ENCODE peak calls at places on chromosomes 4 and X, in four cellular contexts. W is fibroblast of pulmonary artery, R is astrocyte of the cerebellum, B is heart left ventricle. Z is an unnamed sample.

GRCh38 chr4:142743071-142743825 is 102.9 kb downstream of the INPP4B start:
- DNase-seq in W (peak), R (no peak), B (no peak), Z (peak)

GRCh38 chr4:153465583-153465921 is 608 bp upstream of the TMEM131L start:
- DNase-seq in W (peak), R (no peak), B (peak), Z (peak)

GRCh38 chr4:86011117-86011516 is 348.7 kb downstream of the MAPK10 start:
- DNase-seq in W (peak), R (peak), B (no peak), Z (peak)

GRCh38 chrX:8988456-8988855 is 45.5 kb downstream of the FAM9B start:
- DNase-seq in W (peak), R (no peak), B (no peak), Z (peak)

GRCh38 chrX:11953615-11954014 is 184.7 kb upstream of the FRMPD4 start:
- DNase-seq in W (peak), R (peak), B (no peak), Z (peak)

GRCh38 chr4:64230709-64231310 is 178.4 kb downstream of the TECRL start:
- DNase-seq in W (peak), R (no peak), B (no peak), Z (peak)

GRCh38 chr4:40395908-40396806 is 61.0 kb downstream of the CHRNA9 start:
- DNase-seq in W (peak), R (peak), B (no peak), Z (no peak)

GRCh38 chr4:148315049-148315448 is 127.2 kb downstream of the NR3C2 start:
- DNase-seq in W (peak), R (peak), B (no peak), Z (peak)

GRCh38 chrX:68292471-68292870 is 140.8 kb downstream of the OPHN1 start:
- DNase-seq in W (no peak), R (no peak), B (no peak), Z (no peak)

GRCh38 chrX:40661489-40661888 is 14.1 kb upstream of the CXorf38 start:
- DNase-seq in W (no peak), R (no peak), B (no peak), Z (no peak)

GRCh38 chrX:24334473-24334872 is 20.6 kb upstream of the SUPT20HL2 start:
- DNase-seq in W (no peak), R (no peak), B (no peak), Z (no peak)

GRCh38 chr4:74166823-74167222 is 8.9 kb downstream of the MTHFD2L start:
- DNase-seq in W (no peak), R (no peak), B (no peak), Z (no peak)

GRCh38 chrX:111492085-111492484 is 19.4 kb upstream of the SERTM2 start:
- DNase-seq in W (no peak), R (no peak), B (no peak), Z (no peak)

GRCh38 chr4:128061566-128062536 is 739 bp downstream of the LARP1B start:
- DNase-seq in W (peak), R (no peak), B (peak), Z (peak)

DNA sequence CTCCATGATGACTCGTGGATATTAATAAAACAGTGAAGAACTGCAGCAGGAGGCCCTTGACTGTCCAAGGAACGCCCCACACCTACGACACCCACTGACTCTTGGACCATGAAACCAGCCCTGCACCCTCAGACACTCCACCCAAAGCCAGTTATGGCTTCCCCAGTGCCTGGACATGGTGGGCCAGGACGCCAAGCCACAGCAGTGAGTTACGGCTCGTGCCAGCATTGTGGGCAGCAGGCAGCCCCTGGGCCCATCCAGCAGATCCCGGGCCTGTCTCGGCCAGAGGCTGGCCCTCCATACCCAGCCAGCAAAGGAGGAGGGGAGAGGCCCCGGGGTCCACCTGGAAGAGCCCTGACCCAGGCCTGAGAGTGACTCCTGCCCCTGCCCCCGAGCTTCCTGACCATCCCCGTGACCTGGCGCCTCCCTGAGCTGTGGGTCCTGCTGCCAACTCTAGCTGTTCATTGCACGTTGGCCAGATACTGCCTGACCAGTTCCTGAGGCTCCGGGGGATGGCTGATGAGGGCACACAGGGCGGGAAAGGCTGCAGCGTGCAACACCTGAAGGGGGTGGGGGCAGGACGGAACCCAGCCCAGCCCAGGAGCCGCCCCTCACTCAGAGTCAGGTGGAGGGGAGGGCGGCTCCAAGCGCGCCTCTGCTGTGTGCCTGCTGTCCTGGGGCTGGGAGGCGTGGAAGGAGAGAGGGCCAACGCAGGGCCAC is 816 bp downstream of the SLC49A3 start:
- DNase-seq in W (no peak), R (no peak), B (peak), Z (no peak)
- H3K4me3 ChIP-seq in W (peak), R (no peak), B (peak), Z (peak)

GRCh38 chr4:100269446-100269845 is 79.2 kb upstream of the DDIT4L start:
- DNase-seq in W (no peak), R (no peak), B (no peak), Z (no peak)
- TF ChIP-seq CTCF in W (no peak), R (no peak), B (no peak), Z (no peak)

GRCh38 chrX:15739886-15740285 is 1.8 kb downstream of the CA5B start:
- DNase-seq in W (peak), R (no peak), B (no peak), Z (no peak)
- H3K4me3 ChIP-seq in W (no peak), R (no peak), B (no peak), Z (no peak)

GRCh38 chr4:140368686-140369085 is 4.8 kb upstream of the SCOC start:
- DNase-seq in W (no peak), R (no peak), B (no peak), Z (no peak)

GRCh38 chr4:140373328-140374129 is at the start of gene SCOC:
- DNase-seq in W (peak), R (peak), B (peak), Z (peak)

GRCh38 chr4:140374130-140374477 is 658 bp downstream of the SCOC start:
- DNase-seq in W (no peak), R (no peak), B (no peak), Z (peak)

GRCh38 chr4:140367738-140368137 is 5.7 kb upstream of the SCOC start:
- DNase-seq in W (peak), R (no peak), B (no peak), Z (peak)

GRCh38 chr4:140372607-140373327 is 679 bp upstream of the SCOC start:
- DNase-seq in W (peak), R (no peak), B (no peak), Z (peak)
- TF ChIP-seq CTCF in W (peak), R (no peak), B (peak), Z (no peak)

GRCh38 chrX:49106296-49106695 is 17.2 kb downstream of the GPKOW start:
- DNase-seq in W (no peak), R (no peak), B (no peak), Z (no peak)

GRCh38 chrX:49102221-49102620 is 21.3 kb downstream of the GPKOW start:
- DNase-seq in W (no peak), R (no peak), B (no peak), Z (no peak)

GRCh38 chrX:49100704-49101628 is 21.3 kb upstream of the WDR45 start:
- DNase-seq in W (peak), R (peak), B (peak), Z (peak)

GRCh38 chrX:49103637-49104036 is 19.9 kb downstream of the GPKOW start:
- DNase-seq in W (no peak), R (no peak), B (no peak), Z (no peak)

GRCh38 chrX:49101629-49101984 is 21.9 kb upstream of the WDR45 start:
- DNase-seq in W (no peak), R (no peak), B (no peak), Z (no peak)
- H3K4me3 ChIP-seq in W (peak), R (peak), B (peak), Z (peak)

DNA sequence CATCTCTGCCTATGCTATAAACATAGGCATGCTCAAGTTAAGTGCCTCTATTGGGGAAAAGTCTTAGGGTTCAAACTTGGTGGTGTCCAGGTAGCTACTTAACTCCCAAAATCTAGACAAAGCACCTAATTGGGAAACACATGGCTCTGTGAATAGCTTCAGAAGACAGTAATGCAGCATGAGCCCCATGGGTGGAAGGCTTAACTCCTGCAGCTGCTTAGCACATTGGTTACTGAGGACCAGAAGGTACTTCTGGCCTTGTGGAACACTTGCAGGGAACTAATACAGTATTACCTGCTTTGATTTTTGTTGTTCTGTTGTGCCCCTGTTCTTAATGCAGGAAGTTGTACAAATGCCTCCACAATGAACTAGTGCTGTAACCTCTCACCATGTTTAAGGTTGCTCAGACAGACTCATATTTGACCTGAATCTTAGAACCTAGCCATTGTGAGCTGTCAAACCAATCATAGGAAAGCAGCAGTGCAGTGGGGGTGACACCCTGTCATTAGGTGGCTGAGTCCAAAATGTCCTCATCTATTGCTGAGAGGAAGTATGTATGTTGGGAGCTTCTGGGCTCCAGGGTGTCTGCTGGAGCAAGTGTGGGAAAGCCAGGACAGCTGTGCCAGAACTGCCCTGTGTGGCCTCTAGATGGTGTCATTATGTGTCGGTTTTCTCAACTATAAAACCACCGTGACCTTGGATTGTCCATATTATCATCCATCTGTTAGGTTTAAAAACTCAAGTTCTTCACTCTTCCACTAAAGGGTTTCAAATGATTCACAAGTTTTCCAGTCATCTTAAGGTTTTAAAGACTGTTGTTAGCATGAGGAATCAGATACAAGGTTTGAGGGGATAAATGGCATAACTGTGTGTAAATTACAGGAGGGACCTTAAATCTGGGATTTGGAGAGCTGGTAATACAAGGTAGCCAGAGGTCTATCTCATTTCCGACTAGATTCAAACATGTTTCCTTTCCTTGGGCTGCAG is 69.9 kb upstream of the WDR1 start:
- DNase-seq in W (peak), R (no peak), B (no peak), Z (peak)
- TF ChIP-seq CTCF in W (peak), R (no peak), B (peak), Z (peak)

DNA sequence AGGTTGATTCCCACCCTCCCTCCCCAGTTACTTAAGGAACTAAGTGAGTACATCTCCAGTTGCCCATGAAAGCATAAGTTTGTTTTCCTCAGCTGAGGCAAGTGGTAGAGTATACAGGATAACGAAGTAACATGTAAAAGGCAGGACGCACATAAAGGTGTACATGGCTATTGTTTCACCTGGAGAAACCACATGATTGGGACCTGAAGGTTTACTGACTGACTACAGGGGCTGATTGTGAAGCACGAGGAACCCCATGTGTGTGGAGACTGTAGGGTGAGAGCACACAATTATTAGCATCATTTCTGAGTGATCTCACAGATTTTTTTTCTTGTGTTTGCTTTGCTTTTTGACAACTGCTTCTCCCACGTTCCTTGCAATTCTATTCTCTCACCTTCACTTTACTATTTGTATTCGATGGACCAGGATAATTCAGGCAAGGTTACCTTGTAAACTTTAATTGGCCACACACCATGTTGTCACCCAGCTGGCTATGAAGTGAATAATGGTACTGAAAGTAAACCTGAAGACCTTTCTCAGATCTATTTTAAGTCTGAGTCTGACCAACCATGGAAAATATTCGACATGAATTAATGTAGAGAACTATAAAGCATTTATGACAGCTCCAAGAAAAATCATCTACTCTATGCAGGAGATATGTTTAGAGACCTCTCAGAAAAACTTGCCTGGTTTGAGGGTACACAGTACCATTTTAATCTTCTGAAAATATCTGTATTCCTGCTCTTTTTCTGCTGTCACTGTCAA is 102.5 kb upstream of the MYOZ2 start:
- DNase-seq in W (no peak), R (no peak), B (no peak), Z (no peak)
- H3K4me3 ChIP-seq in W (no peak), R (no peak), B (no peak), Z (no peak)

GRCh38 chr4:87451537-87451936 is 29.2 kb downstream of the NUDT9 start:
- DNase-seq in W (no peak), R (no peak), B (no peak), Z (no peak)
- TF ChIP-seq CTCF in W (peak), R (no peak), B (no peak), Z (peak)

GRCh38 chr4:99855677-99856076 is 38.5 kb downstream of the LAMTOR3 start:
- DNase-seq in W (no peak), R (no peak), B (no peak), Z (no peak)
- H3K4me3 ChIP-seq in W (no peak), R (no peak), B (no peak), Z (no peak)

DNA sequence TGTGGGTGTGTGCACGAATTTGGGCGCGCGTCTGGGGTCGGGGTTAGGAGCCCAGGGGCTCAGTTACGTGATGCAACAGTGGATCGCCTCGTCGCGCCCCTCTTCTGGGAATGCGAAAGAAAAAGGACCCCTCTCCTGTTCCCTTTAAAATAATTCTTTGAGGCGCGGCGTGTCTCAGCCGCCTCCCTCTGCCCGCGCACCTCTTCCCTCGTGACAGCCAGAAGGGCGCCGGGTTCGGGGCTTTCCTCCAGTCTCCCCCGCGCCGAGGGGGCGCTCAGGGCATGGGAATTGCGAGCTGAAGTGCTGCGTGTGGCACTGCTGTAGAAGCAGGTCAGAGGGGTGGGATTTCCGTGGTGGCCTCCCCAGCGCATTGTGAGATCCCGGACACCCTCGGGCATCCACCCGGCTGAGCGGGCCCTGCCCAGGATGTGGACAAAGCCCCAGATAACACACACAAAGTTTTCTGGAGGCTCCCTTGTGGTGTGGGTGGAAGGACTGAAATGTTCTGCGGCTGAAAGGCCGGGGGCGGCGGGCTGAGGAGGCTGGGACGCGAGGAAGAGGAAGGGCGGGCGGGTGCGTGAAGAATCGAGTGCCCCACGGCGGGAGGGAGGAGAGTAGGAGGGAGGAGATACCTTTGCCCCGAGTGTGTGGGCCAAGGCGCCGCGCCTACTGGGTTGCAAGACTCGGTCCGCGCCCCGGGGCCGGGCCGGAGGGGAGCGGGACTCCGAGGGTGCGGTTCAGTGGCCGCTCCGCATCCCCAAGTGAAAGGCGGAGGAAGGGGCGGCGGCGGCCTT is 697 bp downstream of the SEPTIN11 start:
- DNase-seq in W (peak), R (no peak), B (peak), Z (peak)
- TF ChIP-seq CTCF in W (no peak), R (no peak), B (no peak), Z (no peak)